ENCODE peak calls at places on chromosomes 11 and 22, in six cellular contexts. T, Z, H, Y, E and W are unnamed samples.

GRCh38 chr22:24550028-24550901 is 4.7 kb downstream of the GUCD1 start:
- DNase-seq in E (no peak), T (no peak), Y (no peak), H (no peak), Z (no peak), W (no peak)

GRCh38 chr11:86248609-86249008 is 4.1 kb downstream of the EED start:
- DNase-seq in H (no peak), Z (no peak), E (no peak), T (no peak), Y (no peak), W (no peak)

GRCh38 chr11:10898763-10899541 is 41.1 kb upstream of the ZBED5 start:
- DNase-seq in Z (no peak), Y (no peak), E (no peak), T (no peak), H (no peak), W (no peak)

GRCh38 chr11:13465909-13466371 is 2.9 kb upstream of the BTBD10 start:
- DNase-seq in Y (peak), T (no peak), Z (peak), E (no peak), H (no peak), W (peak)

GRCh38 chr11:123474994-123475393 is 44.9 kb downstream of the GRAMD1B start:
- DNase-seq in H (no peak), Y (no peak), Z (no peak), T (no peak), E (no peak), W (no peak)

GRCh38 chr22:44550666-44551491 is 52.8 kb upstream of the RTL6 start:
- DNase-seq in T (no peak), Z (no peak), E (no peak), Y (no peak), H (no peak), W (peak)

GRCh38 chr22:38141574-38141973 is 31.1 kb upstream of the BAIAP2L2 start:
- DNase-seq in Z (no peak), E (no peak), H (no peak), T (no peak), Y (no peak), W (no peak)

GRCh38 chr11:107651672-107652071 is 60.2 kb downstream of the SLN start:
- DNase-seq in E (no peak), Y (peak), T (peak), Z (no peak), H (no peak), W (peak)

GRCh38 chr11:45473491-45473890 is 187.3 kb upstream of the SYT13 start:
- DNase-seq in H (no peak), Y (no peak), T (no peak), Z (no peak), E (no peak), W (no peak)

GRCh38 chr11:36016263-36016662 is 72.4 kb downstream of the LDLRAD3 start:
- DNase-seq in Z (no peak), T (no peak), E (no peak), H (no peak), Y (no peak), W (no peak)

GRCh38 chr11:16782226-16782919 is 43.9 kb downstream of the C11orf58 start:
- DNase-seq in T (no peak), Z (no peak), E (no peak), H (no peak), Y (no peak), W (peak)

GRCh38 chr11:24321229-24321628 is 175.6 kb upstream of the LUZP2 start:
- DNase-seq in H (no peak), Z (no peak), T (no peak), Y (no peak), E (no peak), W (no peak)

GRCh38 chr11:13668957-13669521 is 571 bp downstream of the FAR1 start:
- DNase-seq in T (no peak), Z (peak), H (no peak), Y (no peak), E (peak), W (peak)

GRCh38 chr11:18731949-18732821 is 6.2 kb upstream of the IGSF22 start:
- DNase-seq in Y (peak), E (peak), H (peak), Z (peak), T (peak), W (peak)

GRCh38 chr11:105229257-105229656 is 89.7 kb upstream of the CARD18 start:
- DNase-seq in T (no peak), H (no peak), Y (no peak), Z (no peak), E (no peak), W (no peak)

GRCh38 chr11:132715041-132715440 is 817.3 kb downstream of the OPCML start:
- DNase-seq in E (no peak), Y (no peak), T (no peak), H (no peak), Z (no peak), W (no peak)

GRCh38 chr11:16770016-16770415 is 31.6 kb downstream of the C11orf58 start:
- DNase-seq in Y (no peak), E (no peak), T (no peak), H (no peak), Z (no peak), W (no peak)

GRCh38 chr22:19478086-19478392 is 954 bp downstream of the UFD1 start:
- DNase-seq in H (no peak), Z (no peak), T (no peak), E (no peak), Y (no peak), W (no peak)

GRCh38 chr22:30004101-30004500 is 76.2 kb upstream of the HORMAD2 start:
- DNase-seq in E (no peak), Z (no peak), H (no peak), T (no peak), Y (no peak), W (no peak)

GRCh38 chr11:5631969-5632635 is 7.3 kb downstream of the TRIM34 start:
- DNase-seq in Z (no peak), Y (no peak), T (no peak), E (no peak), H (no peak), W (no peak)

GRCh38 chr11:22666700-22667439 is 459 bp downstream of the GAS2 start:
- DNase-seq in Y (no peak), Z (peak), E (peak), H (peak), T (peak), W (no peak)

GRCh38 chr22:39721456-39722325 is 151.1 kb downstream of the CACNA1I start:
- DNase-seq in T (no peak), H (no peak), E (no peak), Z (no peak), Y (no peak), W (no peak)

GRCh38 chr22:23057331-23057730 is 13.0 kb upstream of the GNAZ start:
- DNase-seq in T (no peak), H (no peak), Z (no peak), Y (no peak), E (no peak), W (no peak)

GRCh38 chr11:57460017-57460755 is at the start of gene RTN4RL2:
- DNase-seq in Z (peak), T (peak), H (peak), E (peak), Y (peak), W (peak)

GRCh38 chr11:72778535-72779494 is 15.0 kb downstream of the STARD10 start:
- DNase-seq in Z (no peak), Y (no peak), E (no peak), T (no peak), H (no peak), W (no peak)

GRCh38 chr22:24046024-24046423 is 34.9 kb downstream of the CABIN1 start:
- DNase-seq in Y (no peak), H (no peak), Z (no peak), E (no peak), T (no peak), W (peak)

GRCh38 chr11:112794321-112794720 is 166.9 kb upstream of the NCAM1 start:
- DNase-seq in Y (no peak), T (no peak), Z (no peak), H (no peak), E (no peak), W (no peak)

GRCh38 chr22:24106385-24107381 is 74.6 kb upstream of the SUSD2 start:
- DNase-seq in Z (no peak), E (peak), H (peak), T (peak), Y (no peak), W (no peak)

GRCh38 chr11:12043221-12043620 is 34.8 kb upstream of the DKK3 start:
- DNase-seq in T (no peak), Z (no peak), Y (no peak), E (no peak), H (no peak), W (no peak)

GRCh38 chr11:59197990-59198389 is 14.7 kb downstream of the MPEG1 start:
- DNase-seq in E (no peak), Y (no peak), Z (no peak), H (no peak), T (no peak), W (no peak)

GRCh38 chr11:46006418-46007070 is 84.1 kb downstream of the LARGE2 start:
- DNase-seq in E (no peak), Y (peak), T (peak), Z (peak), H (no peak), W (peak)

GRCh38 chr11:57597971-57598830 is 716 bp downstream of the SERPING1 start:
- DNase-seq in T (peak), Z (peak), H (peak), E (peak), Y (no peak), W (no peak)

GRCh38 chr11:72781313-72782080 is 12.3 kb downstream of the STARD10 start:
- DNase-seq in Y (no peak), T (peak), E (peak), Z (no peak), H (peak), W (peak)

GRCh38 chr22:26906464-26906863 is 249.1 kb downstream of the MIAT start:
- DNase-seq in Z (no peak), Y (no peak), T (no peak), H (no peak), E (no peak), W (no peak)

GRCh38 chr22:24968066-24968561 is 15.6 kb downstream of the KIAA1671 start:
- DNase-seq in Z (no peak), Y (peak), T (peak), H (peak), E (peak), W (peak)

DNA sequence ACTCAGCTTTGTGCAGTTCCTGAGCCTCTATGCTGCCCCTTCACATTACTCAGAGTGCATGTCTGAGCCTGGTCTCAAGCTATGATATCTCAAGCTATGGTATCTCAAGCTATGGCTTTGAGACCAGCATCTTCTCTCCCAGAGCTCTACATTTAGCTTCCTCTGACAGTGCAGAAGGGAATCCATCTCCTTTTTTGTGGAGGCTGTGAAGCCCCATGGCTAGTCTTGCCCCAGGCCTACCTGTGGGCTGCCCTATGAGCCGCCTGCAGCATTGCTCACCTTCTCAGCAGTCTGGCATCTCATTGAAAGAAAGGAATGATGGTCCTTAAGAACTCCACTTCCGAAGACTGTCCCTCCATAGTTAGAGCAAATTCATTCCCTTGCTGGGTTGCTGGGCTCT is 12.6 kb downstream of the PGAP2 start:
- DNase-seq in E (no peak), Y (no peak), T (no peak), Z (no peak), H (no peak), W (no peak)
- H3K9ac ChIP-seq in E (no peak), Y (no peak), T (no peak), Z (no peak), H (no peak), W (no peak)

DNA sequence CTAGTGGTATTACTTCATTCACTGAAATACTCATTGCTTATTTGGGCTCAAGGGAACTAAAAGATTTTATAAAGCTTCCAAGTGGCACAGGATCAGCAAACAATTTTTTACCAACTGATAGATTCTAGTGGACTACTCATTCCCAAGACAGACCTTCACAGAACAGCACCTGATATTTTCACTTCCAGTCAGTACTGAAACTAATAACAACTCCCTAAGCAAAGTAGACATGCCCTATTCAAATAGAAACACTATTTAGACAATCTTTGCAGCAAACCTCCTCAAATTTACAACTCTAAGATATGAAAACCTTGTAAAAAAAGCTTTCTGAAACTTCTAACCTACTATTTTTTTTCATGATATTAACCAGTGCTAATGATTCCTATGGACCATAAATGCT is 2345.8 kb downstream of the LRRC4C start:
- DNase-seq in H (no peak), Y (no peak), E (no peak), T (no peak), Z (no peak), W (no peak)
- H2AFZ ChIP-seq in H (no peak), Y (no peak), E (no peak), T (no peak), Z (no peak), W (no peak)

GRCh38 chr11:43367382-43368178 is 8.9 kb downstream of the TTC17 start:
- DNase-seq in T (no peak), Z (no peak), Y (no peak), E (no peak), H (no peak), W (no peak)

GRCh38 chr11:43366597-43367121 is 7.9 kb downstream of the TTC17 start:
- DNase-seq in T (no peak), Y (no peak), E (no peak), H (no peak), Z (no peak), W (no peak)
- H3K9ac ChIP-seq in T (no peak), Y (no peak), E (no peak), H (no peak), Z (no peak), W (no peak)

GRCh38 chr11:121814962-121815361 is 301.1 kb downstream of the BLID start:
- DNase-seq in H (no peak), Y (peak), T (no peak), E (no peak), Z (no peak), W (peak)
- H2AFZ ChIP-seq in H (no peak), Y (no peak), T (no peak), E (no peak), Z (no peak), W (no peak)

DNA sequence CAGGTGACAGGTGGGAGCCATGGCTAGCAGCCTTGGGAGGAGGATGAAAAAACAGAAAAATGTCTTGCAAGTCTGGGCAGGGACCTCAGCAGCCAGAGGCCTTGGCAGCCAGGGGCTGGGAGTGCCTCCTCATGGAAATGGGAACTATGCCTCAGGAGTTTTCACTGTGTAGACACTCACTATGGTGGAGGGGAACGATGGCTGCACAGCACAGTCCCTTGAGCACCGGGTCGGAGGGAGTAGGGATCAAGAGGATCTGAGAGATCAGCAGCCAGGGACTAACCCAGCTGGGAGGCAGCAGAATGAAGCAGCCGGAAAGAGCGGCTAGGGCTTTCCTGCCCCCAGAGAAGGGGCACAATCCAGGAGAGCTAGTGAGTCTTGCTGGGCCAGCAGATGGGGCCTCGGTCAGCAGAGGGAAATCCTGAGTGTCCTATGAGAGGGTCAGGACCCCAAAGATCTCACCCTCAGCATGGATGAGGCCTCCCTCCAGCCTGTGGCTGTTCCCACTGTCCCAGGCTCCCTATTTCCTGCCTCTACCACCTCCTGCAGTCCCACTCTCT is 6.2 kb upstream of the FTH1 start:
- DNase-seq in T (peak), Y (no peak), H (no peak), E (no peak), Z (no peak), W (no peak)
- H3K9ac ChIP-seq in T (no peak), Y (no peak), H (no peak), E (no peak), Z (peak), W (peak)

DNA sequence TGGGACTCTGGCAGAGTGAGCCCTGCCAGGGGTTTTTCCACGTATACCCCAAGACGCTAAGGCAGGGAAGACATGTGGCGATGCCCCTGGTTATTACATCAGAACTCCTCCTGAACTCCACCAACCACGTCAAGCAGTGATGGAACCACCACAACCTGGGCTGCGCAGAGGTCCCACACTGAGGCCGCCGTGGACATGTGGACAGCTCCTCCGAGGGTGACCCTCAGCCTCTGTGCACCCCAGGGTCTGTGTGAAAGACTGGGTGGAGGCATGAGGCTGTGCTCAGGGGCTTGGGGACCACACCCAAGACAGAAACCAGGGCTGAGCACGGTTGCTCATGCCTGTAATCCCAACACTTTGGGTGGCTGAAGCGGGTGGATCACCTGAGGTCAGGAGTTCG is 52.2 kb downstream of the TRMU start:
- DNase-seq in Z (no peak), T (no peak), H (no peak), E (no peak), Y (no peak), W (no peak)
- H2AFZ ChIP-seq in Z (no peak), T (no peak), H (no peak), E (no peak), Y (no peak), W (no peak)

GRCh38 chr11:3614742-3615171 is 27.0 kb downstream of the ART5 start:
- DNase-seq in H (no peak), T (no peak), E (no peak), Z (no peak), Y (no peak), W (peak)
- H3K9ac ChIP-seq in H (no peak), T (no peak), E (no peak), Z (no peak), Y (no peak), W (no peak)

DNA sequence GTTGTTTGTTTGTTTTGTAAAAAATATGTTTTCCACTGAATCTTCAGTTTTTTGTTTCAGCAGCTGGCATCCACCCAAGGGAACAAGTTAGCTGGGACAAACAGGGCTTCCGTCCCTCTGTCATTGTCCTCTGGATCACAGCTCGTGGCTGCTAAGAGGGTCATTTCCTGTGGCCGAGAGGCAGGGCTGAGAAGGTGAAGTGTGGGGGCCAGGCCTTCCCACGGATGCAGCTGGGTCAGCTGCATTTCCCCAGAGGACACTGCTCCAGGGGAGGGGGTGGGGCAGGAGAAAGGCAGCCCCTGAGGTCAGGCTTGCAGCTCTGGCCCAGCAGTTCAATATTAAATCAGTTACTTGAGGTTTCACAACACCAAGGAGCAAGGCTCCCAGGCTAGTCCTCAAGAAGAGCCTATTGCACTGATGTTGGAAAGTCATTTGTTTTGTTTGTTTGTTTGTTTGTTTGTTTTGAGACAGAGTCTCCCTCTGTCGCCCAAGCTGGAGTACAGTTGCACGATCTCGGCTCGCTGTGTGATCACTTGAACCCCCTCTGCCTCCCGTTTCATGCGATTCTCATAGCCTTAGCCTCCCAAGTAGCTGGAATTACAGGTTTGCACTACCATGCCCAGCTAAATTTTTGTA is 34.4 kb upstream of the SMTN start:
- DNase-seq in Y (no peak), T (no peak), E (no peak), H (peak), Z (no peak), W (no peak)
- H2AFZ ChIP-seq in Y (no peak), T (peak), E (peak), H (no peak), Z (peak), W (no peak)